ENCODE peak calls at places on chromosomes 5 and 9, in nine cellular contexts. O is NCI-H1092 treated with DMSO at 0.1 percent for 48 hours; S is stimulated activated CD4-positive, alpha-beta T cell treated with anti-CD3 and anti-CD28 coated beads, Interleukin-2, amount 100 ng/mL, for 24 hours; M is anterior cingulate cortex; N is left cardiac atrium; F is AG08395; H is activated CD4-positive, alpha-beta T cell treated with anti-CD3 and anti-CD28 coated beads, Interleukin-2, amount 50 U/mL, for 1 hour; X is heart right ventricle; Y is CD4-positive, alpha-beta T cell. P is an unnamed sample.

GRCh38 chr5:157599565-157599964 is 24.0 kb upstream of the ADAM19 start:
- DNase-seq in O (no peak), S (no peak), M (no peak), N (no peak), F (no peak), H (no peak), X (no peak), Y (no peak), P (no peak)

GRCh38 chr5:75623846-75624245 is 12.6 kb downstream of the ANKDD1B start:
- DNase-seq in O (no peak), S (no peak), M (no peak), N (no peak), F (no peak), H (no peak), X (no peak), Y (no peak), P (no peak)

GRCh38 chr5:7391688-7392400 is 4.1 kb upstream of the ADCY2 start:
- DNase-seq in O (peak; percentile 50), S (no peak), M (no peak), N (no peak), F (no peak), H (no peak), X (no peak), Y (no peak), P (no peak)

GRCh38 chr5:119316116-119316515 is 39.7 kb upstream of the TNFAIP8 start:
- DNase-seq in O (no peak), S (no peak), M (no peak), N (no peak), F (no peak), H (no peak), X (no peak), Y (no peak), P (no peak)

GRCh38 chr5:170251462-170251861 is 18.7 kb downstream of the C5orf58 start:
- DNase-seq in O (no peak), S (no peak), M (no peak), N (no peak), F (no peak), H (no peak), X (no peak), Y (no peak), P (no peak)

GRCh38 chr5:17000296-17000939 is 64.3 kb upstream of the MYO10 start:
- DNase-seq in O (no peak), S (no peak), M (no peak), N (no peak), F (peak; percentile 79), H (no peak), X (no peak), Y (no peak), P (no peak)

GRCh38 chr9:4887556-4887955 is 94.8 kb downstream of the RCL1 start:
- DNase-seq in O (peak; percentile 46), S (no peak), M (peak; percentile 7), N (peak; percentile 39), F (peak; percentile 55), H (no peak), X (peak; percentile 44), Y (no peak), P (no peak)

GRCh38 chr5:146015001-146015400 is 78.6 kb downstream of the SH3RF2 start:
- DNase-seq in O (no peak), S (no peak), M (no peak), N (no peak), F (no peak), H (no peak), X (no peak), Y (no peak), P (no peak)

GRCh38 chr5:181042036-181042435 is 2.0 kb downstream of the BTNL9 start:
- DNase-seq in O (no peak), S (no peak), M (no peak), N (no peak), F (no peak), H (no peak), X (no peak), Y (no peak), P (peak; percentile 2)

GRCh38 chr5:78075301-78075700 is 219.2 kb downstream of the AP3B1 start:
- DNase-seq in O (no peak), S (no peak), M (no peak), N (no peak), F (no peak), H (no peak), X (no peak), Y (no peak), P (no peak)

GRCh38 chr5:150781706-150782614 is 3.4 kb downstream of the SMIM3 start:
- DNase-seq in O (no peak), S (no peak), M (no peak), N (peak; percentile 78), F (peak; percentile 88), H (no peak), X (peak; percentile 67), Y (no peak), P (no peak)

GRCh38 chr9:13213337-13213736 is 66.2 kb downstream of the MPDZ start:
- DNase-seq in O (peak; percentile 21), S (no peak), M (no peak), N (no peak), F (peak; percentile 26), H (no peak), X (no peak), Y (no peak), P (no peak)

GRCh38 chr5:91272858-91273257 is 110.3 kb downstream of the ARRDC3 start:
- DNase-seq in O (no peak), S (no peak), M (no peak), N (no peak), F (peak; percentile 42), H (no peak), X (no peak), Y (no peak), P (no peak)

GRCh38 chr5:108238461-108238860 is 143.4 kb downstream of the FBXL17 start:
- DNase-seq in O (no peak), S (no peak), M (no peak), N (no peak), F (no peak), H (no peak), X (no peak), Y (no peak), P (no peak)

P was measured in activated T-helper 2 cell treated with anti-CD3 and anti-CD28 coated beads, Interferon-gamma antibody, Interleukin-2, Interleukin-4, amounts not matched to agents 10 μg/mL and 5 μg/mL and 100 μg/mL, durations not matched to agents 14 hours and 24 hours and 36 hours.